ENCODE peak calls at places on chromosomes 7 and 10, in nine cellular contexts. A is choroid plexus epithelial cell, K is mucosa of descending colon, R is fibroblast of mammary gland, I is IMR-90, S is DND-41, D is stomach, X is endothelial cell, U is glutamatergic neuron. L is an unnamed sample.

GRCh38 chr10:6035926-6036575 is 26.1 kb downstream of the IL2RA start:
- DNase-seq in A (no peak), K (no peak), R (no peak), I (no peak), S (no peak), D (no peak), X (no peak), U (no peak), L (no peak)

GRCh38 chr10:86538547-86538946 is 17.0 kb upstream of the WAPL start:
- DNase-seq in A (no peak), K (no peak), R (peak), I (no peak), S (no peak), D (no peak), X (no peak), U (no peak), L (no peak)

GRCh38 chr7:112067609-112068540 is 138.3 kb downstream of the DOCK4 start:
- DNase-seq in A (no peak), K (no peak), R (no peak), I (no peak), S (no peak), D (no peak), X (no peak), U (no peak), L (no peak)

GRCh38 chr10:26857991-26858706 is 2.6 kb downstream of the ABI1 start:
- DNase-seq in A (peak), K (no peak), R (peak), I (peak), S (no peak), D (no peak), X (no peak), U (no peak), L (no peak)

GRCh38 chr10:78964952-78965633 is 103.7 kb upstream of the ZMIZ1 start:
- DNase-seq in A (peak), K (peak), R (peak), I (peak), S (no peak), D (peak), X (peak), U (peak), L (no peak)

GRCh38 chr10:94104316-94105060 is 110.8 kb downstream of the PLCE1 start:
- DNase-seq in A (peak), K (no peak), R (peak), I (peak), S (no peak), D (no peak), X (no peak), U (no peak), L (no peak)

GRCh38 chr7:96407427-96407826 is 85.5 kb upstream of the SLC25A13 start:
- DNase-seq in A (peak), K (no peak), R (peak), I (peak), S (no peak), D (no peak), X (no peak), U (no peak), L (no peak)

GRCh38 chr7:127654404-127655392 is 2.7 kb downstream of the SND1 start:
- DNase-seq in A (peak), K (no peak), R (peak), I (no peak), S (no peak), D (no peak), X (no peak), U (no peak), L (no peak)

GRCh38 chr10:133190225-133190624 is 30.2 kb downstream of the KNDC1 start:
- DNase-seq in A (no peak), K (no peak), R (no peak), I (no peak), S (no peak), D (no peak), X (no peak), U (no peak), L (no peak)

GRCh38 chr7:113710310-113711106 is 208.3 kb downstream of the PPP1R3A start:
- DNase-seq in A (peak), K (no peak), R (peak), I (peak), S (peak), D (no peak), X (peak), U (peak), L (no peak)

GRCh38 chr7:77258014-77258413 is 58.4 kb upstream of the FGL2 start:
- DNase-seq in A (peak), K (no peak), R (peak), I (peak), S (no peak), D (no peak), X (no peak), U (no peak), L (no peak)

GRCh38 chr10:18099420-18099819 is 40.8 kb upstream of the CACNB2 start:
- DNase-seq in A (peak), K (no peak), R (peak), I (peak), S (no peak), D (no peak), X (no peak), U (no peak), L (no peak)

GRCh38 chr7:94115316-94115715 is 111.2 kb upstream of the BET1 start:
- DNase-seq in A (no peak), K (no peak), R (peak), I (peak), S (no peak), D (no peak), X (no peak), U (no peak), L (no peak)

DNA sequence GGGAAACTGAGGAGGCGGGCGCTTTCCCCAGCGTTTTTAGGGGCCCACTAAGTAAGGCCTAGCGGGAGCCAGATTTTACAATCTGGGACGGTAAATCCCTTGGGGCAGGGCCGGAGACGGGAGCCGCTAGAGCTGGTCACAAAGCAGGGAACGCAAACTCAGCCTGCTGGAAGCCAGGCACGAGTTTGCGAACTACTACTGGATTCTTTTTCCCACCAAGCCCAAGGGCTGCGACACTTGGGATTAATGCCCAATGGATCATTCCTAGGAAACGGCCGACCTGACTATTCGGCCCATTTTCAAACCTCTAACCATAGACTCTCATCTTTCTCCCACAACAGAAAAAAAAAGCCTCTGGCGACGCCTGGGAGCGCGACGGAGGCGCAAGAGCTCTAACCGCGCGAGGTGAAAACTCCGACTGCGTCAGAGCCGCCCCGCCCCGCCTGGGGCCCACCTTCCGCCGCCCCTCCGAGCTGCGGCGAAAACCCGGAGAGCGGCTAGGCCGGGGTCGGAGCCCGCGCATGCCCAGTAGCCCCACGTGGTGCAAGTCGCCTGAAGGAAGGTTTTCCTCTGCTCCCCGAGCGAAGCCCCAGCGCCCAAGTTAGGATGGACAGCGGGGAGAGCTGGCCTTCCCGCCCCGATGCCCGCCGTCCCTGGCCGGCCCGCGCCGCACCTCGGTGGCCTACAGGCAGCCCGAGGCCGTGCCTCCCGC is 554 bp upstream of the SGMS1 start:
- DNase-seq in A (peak), K (peak), R (peak), I (peak), S (peak), D (peak), X (peak), U (peak), L (peak)
- TF ChIP-seq CTCF in A (peak), K (no peak), R (no peak), I (no peak), S (no peak), D (no peak), X (no peak), U (no peak), L (peak)

GRCh38 chr10:97292097-97292861 is at the start of gene ARHGAP19:
- DNase-seq in A (peak), K (peak), R (peak), I (peak), S (peak), D (peak), X (peak), U (peak), L (peak)
- TF ChIP-seq CTCF in A (no peak), K (no peak), R (no peak), I (peak), S (no peak), D (no peak), X (no peak), U (no peak), L (peak)

DNA sequence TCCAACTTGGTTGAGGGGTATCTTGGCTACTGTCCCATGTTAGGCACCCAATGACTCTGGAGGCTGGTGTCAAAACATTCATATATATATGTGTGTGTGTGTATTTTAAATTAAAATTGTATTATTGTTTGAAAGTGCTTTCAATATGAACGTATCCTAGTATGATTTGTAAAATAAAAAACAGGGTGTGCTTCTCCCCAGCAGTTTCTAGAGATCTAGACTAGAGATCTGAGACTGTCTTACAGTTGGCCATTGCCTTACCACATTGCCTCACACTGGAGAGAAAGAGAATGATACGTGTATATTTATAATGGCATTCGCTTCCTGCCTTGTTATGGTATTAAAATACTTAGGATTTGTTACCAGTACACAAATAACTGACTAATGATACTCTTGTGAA is 1.2 kb downstream of the BAG3 start:
- DNase-seq in A (peak), K (no peak), R (peak), I (peak), S (peak), D (no peak), X (no peak), U (no peak), L (no peak)
- TF ChIP-seq CTCF in A (peak), K (no peak), R (peak), I (peak), S (peak), D (no peak), X (no peak), U (no peak), L (peak)

GRCh38 chr7:37832194-37832593 is 16.2 kb upstream of the NME8 start:
- DNase-seq in A (peak), K (peak), R (peak), I (no peak), S (peak), D (peak), X (no peak), U (no peak), L (no peak)
- TF ChIP-seq CTCF in A (no peak), K (no peak), R (no peak), I (no peak), S (peak), D (no peak), X (no peak), U (no peak), L (no peak)

GRCh38 chr10:104139221-104139620 is 17.2 kb downstream of the SFR1 start:
- DNase-seq in A (peak), K (no peak), R (peak), I (no peak), S (no peak), D (no peak), X (no peak), U (no peak), L (no peak)
- TF ChIP-seq CTCF in A (peak), K (no peak), R (peak), I (no peak), S (peak), D (no peak), X (peak), U (no peak), L (peak)

L was measured in chondrocyte.